ENCODE peak calls at places on chromosome 14, in eight cellular contexts. X, L, I, C, U, E, Q and Z are unnamed samples.

GRCh38 chr14:75690010-75690409 is 29.0 kb downstream of the TTLL5 start:
- DNase-seq in I (no peak), E (no peak), C (no peak), L (no peak), U (no peak), Q (no peak), X (no peak), Z (no peak)

GRCh38 chr14:59483360-59483759 is 848 bp downstream of the L3HYPDH start:
- DNase-seq in L (no peak), C (no peak), U (no peak), Q (no peak), I (no peak), X (no peak), E (peak), Z (peak)

GRCh38 chr14:31962920-31963319 is 114.2 kb upstream of the ARHGAP5 start:
- DNase-seq in C (no peak), L (no peak), E (no peak), I (no peak), X (no peak), Q (no peak), U (no peak), Z (no peak)

GRCh38 chr14:59882957-59883356 is 12.4 kb upstream of the RTN1 start:
- DNase-seq in Q (peak), L (no peak), C (no peak), E (peak), I (no peak), X (no peak), U (no peak), Z (no peak)

GRCh38 chr14:93857500-93857899 is 69.2 kb upstream of the PRIMA1 start:
- DNase-seq in X (no peak), I (no peak), L (no peak), C (no peak), U (no peak), Q (peak), E (peak), Z (no peak)

GRCh38 chr14:29215853-29216252 is 449.3 kb downstream of the FOXG1 start:
- DNase-seq in U (peak), C (no peak), X (no peak), I (no peak), Q (peak), E (peak), L (no peak), Z (no peak)

GRCh38 chr14:71206766-71207371 is 299.6 kb downstream of the PCNX1 start:
- DNase-seq in L (no peak), I (peak), C (no peak), U (no peak), Q (peak), X (no peak), E (peak), Z (no peak)

GRCh38 chr14:90111895-90112534 is 50.2 kb downstream of the KCNK13 start:
- DNase-seq in C (no peak), I (no peak), Q (no peak), L (no peak), U (no peak), X (no peak), E (no peak), Z (no peak)

GRCh38 chr14:34496679-34497513 is 34.9 kb upstream of the SPTSSA start:
- DNase-seq in I (no peak), X (no peak), Q (no peak), U (no peak), E (no peak), C (no peak), L (no peak), Z (peak)

GRCh38 chr14:51950007-51950406 is 39.3 kb upstream of the RTRAF start:
- DNase-seq in Q (no peak), X (no peak), L (no peak), I (no peak), U (no peak), E (no peak), C (no peak), Z (no peak)

GRCh38 chr14:55328317-55328716 is 57.1 kb downstream of the FBXO34 start:
- DNase-seq in Q (no peak), U (no peak), X (no peak), E (no peak), L (no peak), I (no peak), C (no peak), Z (no peak)

GRCh38 chr14:61503167-61503801 is 181.9 kb downstream of the PRKCH start:
- DNase-seq in C (no peak), Q (no peak), L (peak), E (peak), I (no peak), U (no peak), X (no peak), Z (no peak)

GRCh38 chr14:73014105-73014504 is 12.8 kb downstream of the ZFYVE1 start:
- DNase-seq in X (peak), C (no peak), Q (no peak), L (no peak), E (no peak), I (no peak), U (no peak), Z (no peak)

GRCh38 chr14:88005978-88006851 is 1.3 kb downstream of the GPR65 start:
- DNase-seq in L (peak), I (no peak), Q (no peak), C (no peak), E (no peak), U (no peak), X (peak), Z (peak)

GRCh38 chr14:91985008-91985407 is 37.5 kb upstream of the FBLN5 start:
- DNase-seq in E (no peak), Q (no peak), C (no peak), X (no peak), L (no peak), I (no peak), U (no peak), Z (no peak)

GRCh38 chr14:69999246-69999645 is 120.0 kb downstream of the SMOC1 start:
- DNase-seq in Q (no peak), L (no peak), U (peak), C (peak), E (no peak), I (no peak), X (no peak), Z (no peak)

GRCh38 chr14:32657081-32657480 is 281.6 kb upstream of the NPAS3 start:
- DNase-seq in U (no peak), C (no peak), X (no peak), L (no peak), E (peak), I (no peak), Q (peak), Z (peak)

GRCh38 chr14:51293926-51294290 is 53.9 kb downstream of the TMX1 start:
- DNase-seq in L (no peak), I (no peak), E (no peak), C (no peak), X (no peak), U (no peak), Q (no peak), Z (no peak)